ENCODE peak calls at places on chromosomes 6 and 20, in five cellular contexts. D is fibroblast of the aortic adventitia, M is heart left ventricle, B is foreskin fibroblast, I is H7. Y is an unnamed sample.

GRCh38 chr20:1286267-1287036 is 20.4 kb downstream of the SNPH start:
- DNase-seq in D (no peak), M (no peak), B (no peak), I (no peak), Y (no peak)

GRCh38 chr20:13794667-13795066 is 9.8 kb downstream of the NDUFAF5 start:
- DNase-seq in D (no peak), M (no peak), B (no peak), I (no peak), Y (no peak)

GRCh38 chr6:39451831-39452230 is 129.3 kb upstream of the KCNK16 start:
- DNase-seq in D (no peak), M (no peak), B (peak), I (peak), Y (no peak)

GRCh38 chr6:163530406-163530805 is 115.9 kb downstream of the QKI start:
- DNase-seq in D (no peak), M (no peak), B (no peak), I (no peak), Y (no peak)

GRCh38 chr6:37827603-37828265 is 8.2 kb downstream of the ZFAND3 start:
- DNase-seq in D (no peak), M (no peak), B (no peak), I (no peak), Y (no peak)

GRCh38 chr20:25003002-25003401 is 10.5 kb upstream of the APMAP start:
- DNase-seq in D (no peak), M (no peak), B (no peak), I (no peak), Y (no peak)

GRCh38 chr6:154653853-154654252 is 79.4 kb upstream of the SCAF8 start:
- DNase-seq in D (peak), M (peak), B (peak), I (no peak), Y (peak)

GRCh38 chr6:1703091-1703855 is 93.6 kb downstream of the FOXC1 start:
- DNase-seq in D (no peak), M (no peak), B (no peak), I (no peak), Y (no peak)

GRCh38 chr6:14676084-14676483 is 558.5 kb downstream of the CD83 start:
- DNase-seq in D (peak), M (no peak), B (peak), I (no peak), Y (no peak)

GRCh38 chr6:124858564-124858963 is 103.7 kb upstream of the RNF217 start:
- DNase-seq in D (no peak), M (no peak), B (no peak), I (no peak), Y (no peak)

GRCh38 chr20:45502561-45502960 is 12.9 kb downstream of the SPINT3 start:
- DNase-seq in D (no peak), M (no peak), B (no peak), I (no peak), Y (no peak)

GRCh38 chr6:140979642-140980091 is 1153.1 kb upstream of the GJE1 start:
- DNase-seq in D (peak), M (peak), B (peak), I (no peak), Y (peak)

GRCh38 chr20:45946149-45946970 is 11.9 kb downstream of the PCIF1 start:
- DNase-seq in D (peak), M (no peak), B (peak), I (no peak), Y (peak)

GRCh38 chr6:25655746-25656145 is 3.7 kb downstream of the SCGN start:
- DNase-seq in D (no peak), M (no peak), B (no peak), I (no peak), Y (no peak)

GRCh38 chr6:56293756-56294155 is 46.4 kb upstream of the COL21A1 start:
- DNase-seq in D (no peak), M (no peak), B (no peak), I (no peak), Y (no peak)

GRCh38 chr6:43076928-43077809 is 1.1 kb downstream of the PTK7 start:
- DNase-seq in D (peak), M (no peak), B (peak), I (peak), Y (no peak)

GRCh38 chr20:45176526-45176925 is 1.8 kb downstream of the PI3 start:
- DNase-seq in D (no peak), M (no peak), B (no peak), I (no peak), Y (no peak)

GRCh38 chr6:99868074-99868702 is 125.8 kb downstream of the MCHR2 start:
- DNase-seq in D (peak), M (peak), B (peak), I (peak), Y (peak)
- H3K4me3 ChIP-seq in D (no peak), M (no peak), B (peak), I (no peak), Y (no peak)

DNA sequence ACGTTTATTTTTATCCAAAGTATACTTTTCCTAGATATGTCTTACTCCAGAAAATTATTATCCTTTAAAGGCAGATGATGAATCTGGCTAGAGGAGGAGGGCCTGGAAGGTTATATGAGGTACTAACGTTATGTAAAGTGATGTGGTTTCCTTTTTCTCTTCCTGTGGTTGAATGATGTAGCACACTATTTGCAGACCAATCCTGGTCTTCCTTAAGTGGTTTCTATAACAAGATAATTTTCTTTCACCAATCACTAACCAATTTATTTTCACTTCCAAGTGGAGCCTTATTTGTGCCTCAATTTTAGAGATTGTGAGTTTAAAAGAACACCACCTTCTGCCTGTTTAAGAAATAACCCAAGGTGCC is 154.6 kb upstream of the SOX4 start:
- DNase-seq in D (no peak), M (no peak), B (peak), I (no peak), Y (no peak)
- H3K4me3 ChIP-seq in D (no peak), M (no peak), B (no peak), I (no peak), Y (no peak)

DNA sequence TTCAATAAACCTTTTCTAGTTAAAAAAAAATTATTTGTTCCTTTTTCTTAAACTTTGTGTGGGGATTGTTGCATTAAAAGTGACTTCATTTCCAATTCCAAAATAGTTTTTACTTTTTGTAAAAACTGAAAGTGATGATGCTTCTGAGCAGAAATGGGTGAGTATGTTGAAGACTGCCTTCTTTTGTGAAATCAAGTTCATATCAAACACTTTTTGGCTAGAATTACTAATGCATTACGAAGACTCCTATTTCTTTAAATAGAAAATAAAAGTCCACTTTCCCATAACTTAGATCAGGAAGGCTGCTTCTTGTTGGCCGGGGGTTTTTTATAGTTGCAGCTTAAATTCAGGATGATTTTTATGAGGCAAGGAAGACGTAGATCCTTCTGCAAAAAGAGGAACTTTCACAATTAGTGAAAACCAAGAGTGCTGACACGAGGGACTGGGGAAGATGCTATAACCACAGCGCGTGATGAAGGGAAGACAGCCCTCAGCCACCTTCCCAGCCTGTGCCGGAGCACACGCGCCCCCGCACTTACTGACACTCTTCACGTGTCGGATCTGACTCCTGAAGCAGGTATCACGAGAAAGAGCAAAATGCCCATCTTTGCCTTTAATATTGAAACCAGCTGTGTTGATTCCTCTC is 206.1 kb upstream of the PRDM1 start:
- DNase-seq in D (no peak), M (peak), B (no peak), I (no peak), Y (peak)
- H3K4me3 ChIP-seq in D (no peak), M (no peak), B (no peak), I (no peak), Y (no peak)

DNA sequence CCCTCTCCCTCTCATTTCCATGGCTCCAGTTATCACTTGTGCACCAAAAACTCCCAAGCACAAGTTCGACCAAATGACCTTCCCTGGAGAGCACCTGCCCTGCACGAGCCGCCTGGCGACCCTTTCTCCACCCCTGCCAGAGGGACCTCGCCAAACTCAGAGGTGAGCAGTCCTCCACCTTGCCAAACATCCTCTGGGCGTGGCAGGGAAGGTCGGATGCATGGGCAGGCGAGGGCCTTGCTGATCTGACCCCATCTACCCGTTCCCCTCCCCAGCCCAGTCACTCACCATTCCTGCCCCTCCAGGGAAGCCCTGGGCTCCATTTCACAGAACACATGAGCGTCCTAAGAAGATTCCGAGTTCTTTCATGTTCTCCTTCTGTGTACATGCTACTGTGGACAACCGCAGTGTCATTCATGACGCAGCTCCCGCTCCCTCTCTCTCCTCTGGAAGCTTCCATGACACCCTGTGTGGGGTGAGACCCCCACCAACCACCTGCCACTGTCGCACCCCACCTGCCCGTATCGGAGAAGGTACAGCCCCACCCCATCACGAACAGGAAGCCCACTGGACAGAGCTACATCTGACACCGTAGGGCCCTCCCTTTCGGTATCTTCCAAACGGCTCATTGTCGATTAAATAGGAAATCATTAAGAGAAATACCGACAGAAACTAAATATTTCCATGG is 104.3 kb downstream of the DACT2 start:
- DNase-seq in D (no peak), M (no peak), B (no peak), I (peak), Y (no peak)
- H3K4me3 ChIP-seq in D (no peak), M (no peak), B (no peak), I (no peak), Y (no peak)

GRCh38 chr20:4812216-4812615 is 90.5 kb downstream of the PRND start:
- DNase-seq in D (no peak), M (no peak), B (no peak), I (no peak), Y (no peak)

GRCh38 chr20:4811257-4811656 is 89.5 kb downstream of the PRND start:
- DNase-seq in D (no peak), M (no peak), B (no peak), I (no peak), Y (no peak)

GRCh38 chr20:4810446-4811019 is 88.8 kb downstream of the PRND start:
- DNase-seq in D (no peak), M (no peak), B (no peak), I (no peak), Y (no peak)

GRCh38 chr20:4812641-4813075 is 90.9 kb downstream of the PRND start:
- DNase-seq in D (no peak), M (no peak), B (no peak), I (no peak), Y (no peak)

DNA sequence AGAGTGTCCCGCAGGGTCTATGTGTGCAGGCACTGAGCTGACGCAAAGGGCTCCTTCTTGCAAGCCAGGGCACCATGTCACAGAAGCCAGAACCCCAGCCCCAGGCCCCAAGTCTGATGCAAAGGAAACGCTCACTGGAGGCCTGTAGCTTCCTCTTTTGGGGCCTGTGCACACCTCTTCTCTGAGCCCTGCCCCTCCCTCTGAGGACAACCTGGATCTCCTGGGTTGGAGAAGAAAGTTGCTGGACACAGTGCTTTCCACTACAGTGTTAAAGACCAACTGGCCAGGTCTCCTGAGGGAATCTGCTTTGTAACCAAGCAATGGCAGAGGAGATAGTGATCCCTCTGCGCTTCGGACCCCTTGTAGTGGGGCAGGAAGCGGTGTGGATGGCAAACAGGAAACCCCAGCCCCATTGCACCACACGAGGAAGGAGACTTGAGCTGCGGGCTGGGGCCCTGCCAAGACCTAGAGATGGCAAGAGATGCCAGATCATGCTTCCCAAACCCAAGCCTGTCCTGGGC is 90.0 kb downstream of the PRND start:
- DNase-seq in D (no peak), M (peak), B (no peak), I (no peak), Y (peak)
- H3K4me3 ChIP-seq in D (no peak), M (no peak), B (no peak), I (no peak), Y (no peak)

DNA sequence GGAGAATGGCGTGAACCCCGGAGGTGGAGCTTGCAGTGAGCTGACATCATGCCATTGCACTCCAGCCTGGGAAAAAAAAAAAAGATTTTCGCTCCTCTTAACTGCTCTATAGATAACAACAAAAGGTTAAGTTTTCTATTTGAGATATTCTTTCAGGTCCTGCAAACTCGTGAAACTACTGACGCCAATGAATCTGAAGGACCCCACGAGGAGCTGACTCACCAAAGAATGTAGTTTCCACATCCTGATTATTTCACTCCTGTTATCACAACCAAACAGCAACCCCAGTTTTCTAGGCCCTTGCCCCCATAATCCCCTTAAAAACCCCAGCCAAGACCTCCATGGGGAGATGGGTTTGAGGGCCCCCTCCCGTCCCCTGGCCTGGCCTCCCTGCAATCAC is 58.7 kb downstream of the OTOR start:
- DNase-seq in D (no peak), M (no peak), B (peak), I (no peak), Y (no peak)
- H3K4me3 ChIP-seq in D (no peak), M (no peak), B (no peak), I (no peak), Y (no peak)

Y was measured in tibial artery.